ENCODE peak calls at places on chromosome 3, in five cellular contexts. One of them, this sample, is unnamed. For H3K4me1 and H3K9me3, the result is how much of the 10 kb centered on the place peaks cover.

GRCh38 chr3:17894434-17895060 is 152.1 kb upstream of the TBC1D5 start:
- DNase-seq in heart left ventricle: no peak
- DNase-seq in SJSA1: peak
- DNase-seq in IMR-90: peak
- DNase-seq in naive thymus-derived CD4-positive, alpha-beta T cell: peak
- DNase-seq in this sample: no peak

GRCh38 chr3:105807146-105807545 is 61.7 kb downstream of the CBLB start:
- DNase-seq in heart left ventricle: no peak
- DNase-seq in IMR-90: no peak
- DNase-seq in SJSA1: no peak
- DNase-seq in naive thymus-derived CD4-positive, alpha-beta T cell: no peak
- DNase-seq in this sample: no peak

GRCh38 chr3:81744366-81744765 is 17.1 kb downstream of the GBE1 start:
- DNase-seq in heart left ventricle: no peak
- DNase-seq in SJSA1: peak
- DNase-seq in IMR-90: peak
- DNase-seq in naive thymus-derived CD4-positive, alpha-beta T cell: no peak
- DNase-seq in this sample: peak

GRCh38 chr3:124620600-124621063 is 109.6 kb upstream of the UMPS start:
- DNase-seq in heart left ventricle: peak
- DNase-seq in SJSA1: peak
- DNase-seq in naive thymus-derived CD4-positive, alpha-beta T cell: no peak
- DNase-seq in IMR-90: peak
- DNase-seq in this sample: no peak

GRCh38 chr3:72836923-72837322 is 11.3 kb downstream of the SHQ1 start:
- DNase-seq in IMR-90: no peak
- DNase-seq in naive thymus-derived CD4-positive, alpha-beta T cell: no peak
- DNase-seq in heart left ventricle: peak
- DNase-seq in SJSA1: no peak
- DNase-seq in this sample: no peak

GRCh38 chr3:82505079-82505756 is 743.8 kb upstream of the GBE1 start:
- DNase-seq in SJSA1: no peak
- DNase-seq in IMR-90: no peak
- DNase-seq in heart left ventricle: no peak
- DNase-seq in naive thymus-derived CD4-positive, alpha-beta T cell: no peak
- DNase-seq in this sample: no peak

GRCh38 chr3:150738688-150739087 is 24.3 kb downstream of the SIAH2 start:
- DNase-seq in IMR-90: no peak
- DNase-seq in naive thymus-derived CD4-positive, alpha-beta T cell: no peak
- DNase-seq in SJSA1: no peak
- DNase-seq in heart left ventricle: no peak
- DNase-seq in this sample: no peak

GRCh38 chr3:57691411-57692133 is 1.3 kb downstream of the DENND6A start:
- DNase-seq in heart left ventricle: no peak
- DNase-seq in SJSA1: no peak
- DNase-seq in naive thymus-derived CD4-positive, alpha-beta T cell: no peak
- DNase-seq in IMR-90: peak
- DNase-seq in this sample: no peak

GRCh38 chr3:124780356-124780755 is 50.1 kb downstream of the UMPS start:
- DNase-seq in heart left ventricle: peak
- DNase-seq in IMR-90: peak
- DNase-seq in naive thymus-derived CD4-positive, alpha-beta T cell: no peak
- DNase-seq in SJSA1: peak
- DNase-seq in this sample: peak

GRCh38 chr3:45684327-45684892 is 4.8 kb upstream of the SACM1L start:
- DNase-seq in IMR-90: no peak
- DNase-seq in SJSA1: no peak
- DNase-seq in heart left ventricle: no peak
- DNase-seq in naive thymus-derived CD4-positive, alpha-beta T cell: peak
- DNase-seq in this sample: no peak

GRCh38 chr3:42387802-42388651 is 22.4 kb downstream of the LYZL4 start:
- DNase-seq in naive thymus-derived CD4-positive, alpha-beta T cell: peak
- DNase-seq in heart left ventricle: no peak
- DNase-seq in IMR-90: no peak
- DNase-seq in SJSA1: no peak
- DNase-seq in this sample: no peak

GRCh38 chr3:50371133-50371670 is 11.9 kb upstream of the TMEM115 start:
- DNase-seq in heart left ventricle: no peak
- DNase-seq in SJSA1: no peak
- DNase-seq in naive thymus-derived CD4-positive, alpha-beta T cell: no peak
- DNase-seq in IMR-90: peak
- DNase-seq in this sample: no peak

GRCh38 chr3:69081583-69082262 is 1.6 kb upstream of the UBA3 start:
- DNase-seq in heart left ventricle: no peak
- DNase-seq in SJSA1: peak
- DNase-seq in IMR-90: no peak
- DNase-seq in naive thymus-derived CD4-positive, alpha-beta T cell: no peak
- DNase-seq in this sample: peak

GRCh38 chr3:129736070-129736469 is 129.6 kb upstream of the PLXND1 start:
- DNase-seq in heart left ventricle: no peak
- DNase-seq in naive thymus-derived CD4-positive, alpha-beta T cell: no peak
- DNase-seq in SJSA1: no peak
- DNase-seq in IMR-90: no peak
- DNase-seq in this sample: no peak

GRCh38 chr3:61876797-61877196 is 315.4 kb downstream of the PTPRG start:
- DNase-seq in SJSA1: no peak
- DNase-seq in heart left ventricle: no peak
- DNase-seq in IMR-90: peak
- DNase-seq in naive thymus-derived CD4-positive, alpha-beta T cell: no peak
- DNase-seq in this sample: peak

GRCh38 chr3:115146032-115146417 is 1.1 kb downstream of the ZBTB20 start:
- DNase-seq in SJSA1: peak
- DNase-seq in IMR-90: peak
- DNase-seq in heart left ventricle: peak
- DNase-seq in naive thymus-derived CD4-positive, alpha-beta T cell: peak
- DNase-seq in this sample: peak

GRCh38 chr3:106399208-106399607 is 530.4 kb upstream of the CBLB start:
- DNase-seq in heart left ventricle: no peak
- DNase-seq in naive thymus-derived CD4-positive, alpha-beta T cell: no peak
- DNase-seq in SJSA1: no peak
- DNase-seq in IMR-90: peak
- DNase-seq in this sample: no peak

GRCh38 chr3:184814214-184814613 is 2.2 kb downstream of the VPS8 start:
- DNase-seq in heart left ventricle: no peak
- DNase-seq in SJSA1: no peak
- DNase-seq in naive thymus-derived CD4-positive, alpha-beta T cell: no peak
- DNase-seq in IMR-90: peak
- DNase-seq in this sample: no peak

GRCh38 chr3:27378331-27378730 is 9.1 kb upstream of the NEK10 start:
- DNase-seq in IMR-90: no peak
- DNase-seq in SJSA1: no peak
- DNase-seq in heart left ventricle: no peak
- DNase-seq in naive thymus-derived CD4-positive, alpha-beta T cell: no peak
- DNase-seq in this sample: no peak

GRCh38 chr3:129233538-129233937 is 15.9 kb upstream of the COPG1 start:
- DNase-seq in SJSA1: no peak
- DNase-seq in naive thymus-derived CD4-positive, alpha-beta T cell: no peak
- DNase-seq in heart left ventricle: no peak
- DNase-seq in IMR-90: no peak
- DNase-seq in this sample: no peak

GRCh38 chr3:137988152-137988551 is 21.8 kb upstream of the CLDN18 start:
- DNase-seq in IMR-90: no peak
- DNase-seq in SJSA1: no peak
- DNase-seq in naive thymus-derived CD4-positive, alpha-beta T cell: no peak
- DNase-seq in heart left ventricle: no peak
- DNase-seq in this sample: no peak

GRCh38 chr3:126995254-126995770 is 12.4 kb downstream of the PLXNA1 start:
- DNase-seq in IMR-90: no peak
- DNase-seq in SJSA1: no peak
- DNase-seq in naive thymus-derived CD4-positive, alpha-beta T cell: no peak
- DNase-seq in heart left ventricle: no peak
- DNase-seq in this sample: no peak

DNA sequence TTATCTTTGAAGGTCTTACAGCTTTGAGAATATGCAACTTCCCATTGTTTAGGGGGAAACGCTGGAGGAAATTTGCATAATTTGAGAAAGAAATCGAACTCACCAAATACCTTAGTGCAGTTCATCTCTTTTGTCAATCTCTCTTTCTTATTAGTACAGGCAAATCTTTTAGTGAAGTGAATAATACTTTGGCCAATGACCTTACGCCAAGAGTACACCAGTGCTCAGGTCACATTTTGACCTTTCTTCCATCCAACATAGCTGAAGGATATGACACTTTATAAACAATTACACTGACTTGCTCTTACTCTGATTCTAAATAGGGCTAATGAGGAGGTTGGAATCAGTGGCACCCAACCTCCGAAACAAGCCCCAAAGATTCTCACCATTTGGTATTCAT is 494.8 kb downstream of the FOXP1 start:
- DNase-seq in naive thymus-derived CD4-positive, alpha-beta T cell: no peak
- DNase-seq in heart left ventricle: no peak
- DNase-seq in SJSA1: no peak
- DNase-seq in IMR-90: no peak
- DNase-seq in this sample: no peak
- H3K4me1 ChIP-seq in naive thymus-derived CD4-positive, alpha-beta T cell: half or more
- H3K4me1 ChIP-seq in heart left ventricle: under half
- H3K4me1 ChIP-seq in SJSA1: half or more
- H3K4me1 ChIP-seq in IMR-90: under half
- H3K4me1 ChIP-seq in this sample: under half

GRCh38 chr3:11407644-11408043 is 135.4 kb downstream of the ATG7 start:
- DNase-seq in IMR-90: no peak
- DNase-seq in naive thymus-derived CD4-positive, alpha-beta T cell: no peak
- DNase-seq in heart left ventricle: no peak
- DNase-seq in SJSA1: no peak
- DNase-seq in this sample: no peak

GRCh38 chr3:11415099-11415498 is 142.9 kb downstream of the ATG7 start:
- DNase-seq in naive thymus-derived CD4-positive, alpha-beta T cell: no peak
- DNase-seq in SJSA1: no peak
- DNase-seq in IMR-90: no peak
- DNase-seq in heart left ventricle: no peak
- DNase-seq in this sample: no peak

GRCh38 chr3:11413071-11413470 is 140.9 kb downstream of the ATG7 start:
- DNase-seq in naive thymus-derived CD4-positive, alpha-beta T cell: no peak
- DNase-seq in IMR-90: no peak
- DNase-seq in heart left ventricle: no peak
- DNase-seq in SJSA1: no peak
- DNase-seq in this sample: no peak

GRCh38 chr3:11411956-11412355 is 139.8 kb downstream of the ATG7 start:
- DNase-seq in SJSA1: no peak
- DNase-seq in naive thymus-derived CD4-positive, alpha-beta T cell: no peak
- DNase-seq in IMR-90: no peak
- DNase-seq in heart left ventricle: no peak
- DNase-seq in this sample: no peak

GRCh38 chr3:11410564-11410963 is 138.4 kb downstream of the ATG7 start:
- DNase-seq in IMR-90: no peak
- DNase-seq in SJSA1: no peak
- DNase-seq in heart left ventricle: no peak
- DNase-seq in naive thymus-derived CD4-positive, alpha-beta T cell: no peak
- DNase-seq in this sample: no peak
- H3K9me3 ChIP-seq in IMR-90: under half
- H3K9me3 ChIP-seq in SJSA1: under half
- H3K9me3 ChIP-seq in heart left ventricle: under half
- H3K9me3 ChIP-seq in naive thymus-derived CD4-positive, alpha-beta T cell: under half
- H3K9me3 ChIP-seq in this sample: under half

GRCh38 chr3:195543642-195544536 is 764 bp upstream of the PPP1R2 start:
- DNase-seq in IMR-90: no peak
- DNase-seq in naive thymus-derived CD4-positive, alpha-beta T cell: no peak
- DNase-seq in SJSA1: no peak
- DNase-seq in heart left ventricle: no peak
- DNase-seq in this sample: peak

GRCh38 chr3:195542691-195543641 is at the start of gene PPP1R2:
- DNase-seq in heart left ventricle: peak
- DNase-seq in naive thymus-derived CD4-positive, alpha-beta T cell: peak
- DNase-seq in SJSA1: peak
- DNase-seq in IMR-90: peak
- DNase-seq in this sample: peak

GRCh38 chr3:195540031-195540430 is 3.1 kb downstream of the PPP1R2 start:
- DNase-seq in heart left ventricle: no peak
- DNase-seq in SJSA1: no peak
- DNase-seq in naive thymus-derived CD4-positive, alpha-beta T cell: no peak
- DNase-seq in IMR-90: no peak
- DNase-seq in this sample: no peak

GRCh38 chr3:195540526-195540925 is 2.6 kb downstream of the PPP1R2 start:
- DNase-seq in SJSA1: no peak
- DNase-seq in IMR-90: no peak
- DNase-seq in heart left ventricle: no peak
- DNase-seq in naive thymus-derived CD4-positive, alpha-beta T cell: no peak
- DNase-seq in this sample: no peak

DNA sequence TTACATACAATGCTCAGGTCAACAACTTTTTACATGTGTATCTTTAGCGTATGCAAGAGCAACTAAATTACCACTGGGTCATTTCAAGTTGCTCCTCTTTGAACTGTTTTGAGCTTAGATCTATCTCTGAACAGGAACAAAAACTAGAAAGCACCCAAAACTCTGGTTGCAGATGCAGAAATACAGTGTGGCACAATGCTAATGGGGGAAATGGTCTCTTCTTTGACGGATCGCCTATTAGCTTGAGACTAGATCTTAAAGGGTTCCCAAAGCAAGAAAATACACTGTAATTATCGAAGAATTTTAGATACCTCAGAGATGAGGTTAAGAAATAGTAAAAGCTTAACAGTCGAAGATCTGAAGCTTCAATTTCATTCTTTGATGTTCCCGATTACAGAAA is 864 bp downstream of the PPP1R2 start:
- DNase-seq in SJSA1: peak
- DNase-seq in IMR-90: no peak
- DNase-seq in heart left ventricle: no peak
- DNase-seq in naive thymus-derived CD4-positive, alpha-beta T cell: no peak
- DNase-seq in this sample: no peak
- H3K4me1 ChIP-seq in SJSA1: under half
- H3K4me1 ChIP-seq in IMR-90: under half
- H3K4me1 ChIP-seq in heart left ventricle: half or more
- H3K4me1 ChIP-seq in naive thymus-derived CD4-positive, alpha-beta T cell: under half
- H3K4me1 ChIP-seq in this sample: under half

DNA sequence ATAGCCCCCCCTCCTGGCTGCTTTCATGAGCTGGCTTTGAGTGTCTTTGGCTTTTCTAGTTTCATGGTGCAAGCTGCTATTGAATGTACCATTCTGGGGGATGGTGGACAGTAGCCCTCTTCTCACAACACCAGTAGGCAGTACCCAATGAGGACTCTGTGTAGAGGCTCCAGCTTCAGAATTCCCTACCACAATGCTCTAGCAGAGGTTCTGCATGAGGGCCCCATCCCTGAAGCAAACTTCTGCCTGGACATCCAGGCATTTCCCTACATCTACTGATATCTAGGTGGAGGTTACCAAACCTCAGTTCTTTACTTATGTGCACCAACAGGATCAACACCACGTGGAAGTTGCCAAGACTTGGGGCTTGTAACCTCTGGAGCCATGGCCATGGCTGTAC is 1742.9 kb downstream of the SI start:
- DNase-seq in SJSA1: no peak
- DNase-seq in naive thymus-derived CD4-positive, alpha-beta T cell: no peak
- DNase-seq in heart left ventricle: no peak
- DNase-seq in IMR-90: no peak
- DNase-seq in this sample: no peak
- H3K9me3 ChIP-seq in SJSA1: under half
- H3K9me3 ChIP-seq in naive thymus-derived CD4-positive, alpha-beta T cell: under half
- H3K9me3 ChIP-seq in heart left ventricle: under half
- H3K9me3 ChIP-seq in IMR-90: under half
- H3K9me3 ChIP-seq in this sample: under half

DNA sequence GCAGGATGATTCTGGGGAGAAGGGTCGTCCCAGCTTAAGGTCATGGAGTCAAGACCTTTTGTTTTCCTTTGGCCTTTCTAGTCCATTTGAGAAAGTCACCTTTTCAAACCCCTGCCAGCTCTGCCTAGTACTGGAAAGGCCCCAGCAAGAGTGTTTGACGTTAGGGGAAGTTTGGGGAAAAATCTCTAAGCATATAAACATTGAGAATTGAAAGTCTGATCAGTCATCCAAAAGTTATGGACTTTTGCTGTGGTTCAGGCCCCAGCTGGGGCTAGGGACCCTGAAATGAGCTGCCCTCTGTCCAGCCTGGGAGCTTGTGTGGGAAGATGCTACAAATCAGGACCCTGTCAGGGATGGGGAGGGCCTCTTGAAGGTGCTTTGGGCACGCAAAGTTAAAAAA is 21.6 kb downstream of the SLC6A6 start:
- DNase-seq in SJSA1: no peak
- DNase-seq in naive thymus-derived CD4-positive, alpha-beta T cell: no peak
- DNase-seq in IMR-90: peak
- DNase-seq in heart left ventricle: no peak
- DNase-seq in this sample: peak
- H3K4me1 ChIP-seq in SJSA1: under half
- H3K4me1 ChIP-seq in naive thymus-derived CD4-positive, alpha-beta T cell: half or more
- H3K4me1 ChIP-seq in IMR-90: under half
- H3K4me1 ChIP-seq in heart left ventricle: under half
- H3K4me1 ChIP-seq in this sample: under half